ENCODE peak calls at places on chromosomes 6 and 20, in nine cellular contexts. X is IMR-90, G is upper lobe of right lung, R is A549, W is brain microvascular endothelial cell, P is GM23338, D is left ventricle myocardium inferior, Z is heart left ventricle, Y is fibroblast of mammary gland. C is an unnamed sample.

GRCh38 chr20:327946-328563 is 2.7 kb downstream of the SOX12 start:
- DNase-seq in X (peak), G (no peak), R (no peak), W (no peak), P (no peak), D (no peak), Z (no peak), Y (peak), C (no peak)

GRCh38 chr6:84093405-84094049 is 60.0 kb downstream of the MRAP2 start:
- DNase-seq in X (no peak), G (no peak), R (no peak), W (no peak), P (no peak), D (no peak), Z (no peak), Y (no peak), C (no peak)

GRCh38 chr20:58361549-58361948 is 27.5 kb upstream of the VAPB start:
- DNase-seq in X (peak), G (no peak), R (no peak), W (peak), P (peak), D (no peak), Z (no peak), Y (peak), C (no peak)

GRCh38 chr6:22071655-22072054 is 225.2 kb downstream of the PRL start:
- DNase-seq in X (peak), G (no peak), R (no peak), W (peak), P (peak), D (peak), Z (peak), Y (peak), C (peak)

GRCh38 chr6:110329348-110329728 is 28.8 kb downstream of the METTL24 start:
- DNase-seq in X (peak), G (no peak), R (no peak), W (no peak), P (no peak), D (no peak), Z (no peak), Y (peak), C (no peak)

GRCh38 chr20:19851863-19852262 is 93.8 kb downstream of the RIN2 start:
- DNase-seq in X (no peak), G (no peak), R (no peak), W (no peak), P (no peak), D (no peak), Z (no peak), Y (no peak), C (no peak)

GRCh38 chr6:130482645-130483390 is 117.0 kb downstream of the TMEM200A start:
- DNase-seq in X (peak), G (no peak), R (no peak), W (peak), P (no peak), D (no peak), Z (no peak), Y (peak), C (peak)

GRCh38 chr6:4441981-4442434 is 306.6 kb upstream of the ECI2 start:
- DNase-seq in X (peak), G (no peak), R (peak), W (no peak), P (no peak), D (no peak), Z (no peak), Y (peak), C (peak)

GRCh38 chr6:30258204-30258603 is 45.0 kb upstream of the TRIM26 start:
- DNase-seq in X (no peak), G (no peak), R (no peak), W (no peak), P (peak), D (no peak), Z (no peak), Y (no peak), C (no peak)

DNA sequence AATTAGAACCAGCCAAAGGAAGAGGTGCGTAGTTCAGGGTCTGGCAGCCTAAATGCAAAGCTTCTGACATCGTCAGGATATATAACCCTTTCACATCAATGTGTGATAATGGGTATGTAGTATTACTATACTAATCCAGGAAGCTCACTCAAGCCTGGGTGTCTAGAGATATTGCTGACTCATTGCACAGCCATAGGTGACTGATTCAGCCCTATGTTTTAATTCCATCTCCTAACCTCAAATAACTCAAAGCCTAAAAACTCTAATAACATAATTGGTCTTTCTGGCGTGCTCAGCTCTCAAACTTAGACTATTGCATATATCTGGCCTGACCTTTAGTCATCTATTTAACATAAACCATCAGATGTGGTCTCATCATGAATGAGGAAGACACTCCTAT is 658.4 kb downstream of the TBC1D32 start:
- DNase-seq in X (no peak), G (no peak), R (no peak), W (no peak), P (no peak), D (no peak), Z (no peak), Y (no peak), C (no peak)
- TF ChIP-seq CTCF in X (no peak), G (no peak), R (no peak), W (no peak), P (no peak), D (no peak), Z (no peak), Y (no peak), C (no peak)

GRCh38 chr6:46128476-46128875 is 1.3 kb upstream of the ENPP4 start:
- DNase-seq in X (no peak), G (no peak), R (no peak), W (no peak), P (no peak), D (no peak), Z (no peak), Y (no peak), C (no peak)
- H3K4me3 ChIP-seq in X (no peak), G (no peak), R (no peak), W (no peak), P (no peak), D (peak), Z (no peak), Y (no peak), C (no peak)

DNA sequence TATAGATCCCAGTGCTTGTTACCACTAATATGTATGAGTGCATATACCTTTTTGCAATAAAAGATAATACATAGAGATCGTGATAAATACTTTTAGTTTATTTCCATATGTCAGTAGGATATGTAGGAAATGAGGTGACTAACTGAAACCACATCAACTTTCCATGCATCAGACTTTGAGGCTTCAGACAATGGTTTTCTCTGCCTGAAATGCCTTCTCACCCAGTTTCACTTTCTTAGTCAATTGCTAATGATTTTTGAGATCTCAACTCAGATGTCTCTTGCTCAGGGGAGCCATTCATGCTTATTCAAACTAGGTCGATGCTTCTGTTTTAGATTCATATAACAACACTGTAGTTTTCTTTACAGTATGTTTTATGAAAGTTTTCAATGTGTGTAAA is 626.6 kb upstream of the ADGRB3 start:
- DNase-seq in X (no peak), G (no peak), R (no peak), W (no peak), P (no peak), D (no peak), Z (no peak), Y (peak), C (peak)
- TF ChIP-seq CTCF in X (no peak), G (no peak), R (no peak), W (no peak), P (no peak), D (no peak), Z (no peak), Y (no peak), C (no peak)

GRCh38 chr20:9270831-9271230 is 201.9 kb downstream of the PLCB4 start:
- DNase-seq in X (peak), G (no peak), R (peak), W (peak), P (no peak), D (no peak), Z (no peak), Y (peak), C (peak)

GRCh38 chr20:9269280-9269971 is 200.5 kb downstream of the PLCB4 start:
- DNase-seq in X (peak), G (no peak), R (no peak), W (peak), P (no peak), D (no peak), Z (no peak), Y (peak), C (no peak)
- H3K4me3 ChIP-seq in X (no peak), G (no peak), R (no peak), W (no peak), P (no peak), D (no peak), Z (no peak), Y (no peak), C (no peak)

GRCh38 chr20:6157345-6157744 is 34.5 kb upstream of the FERMT1 start:
- DNase-seq in X (peak), G (no peak), R (peak), W (peak), P (peak), D (no peak), Z (no peak), Y (peak), C (no peak)
- TF ChIP-seq CTCF in X (peak), G (no peak), R (peak), W (peak), P (peak), D (no peak), Z (no peak), Y (peak), C (no peak)

C was measured in fibroblast of the aortic adventitia.